ENCODE peak calls at places on chromosomes 12 and 14, in nine cellular contexts. B, N, Y, E, X, Z, W, F and M are unnamed samples. For H3K4me1, the result is how much of the 10 kb centered on the place peaks cover.

GRCh38 chr14:69133206-69134125 is 19.5 kb downstream of the DCAF5 start:
- DNase-seq in Y (peak), X (no peak), B (no peak), E (no peak), F (peak), W (no peak), Z (no peak), N (no peak), M (no peak)

GRCh38 chr12:80320121-80320678 is 123.8 kb upstream of the PTPRQ start:
- DNase-seq in N (no peak), F (no peak), B (no peak), X (no peak), E (no peak), W (no peak), Z (no peak), Y (no peak), M (no peak)

GRCh38 chr12:102948941-102949352 is 8.5 kb upstream of the ASCL1 start:
- DNase-seq in E (no peak), X (peak), Y (peak), N (no peak), Z (no peak), F (peak), W (peak), B (peak), M (peak)

GRCh38 chr14:68309121-68309520 is 483.7 kb downstream of the ZFP36L1 start:
- DNase-seq in N (no peak), Y (no peak), X (no peak), B (no peak), E (no peak), W (no peak), F (peak), Z (no peak), M (no peak)

GRCh38 chr12:124296916-124297351 is 2.0 kb downstream of the RFLNA start:
- DNase-seq in Z (peak), B (no peak), F (peak), Y (no peak), N (no peak), X (no peak), W (no peak), E (peak), M (no peak)

GRCh38 chr14:66074546-66074945 is 411.6 kb upstream of the CCDC196 start:
- DNase-seq in X (no peak), Z (no peak), F (no peak), E (no peak), Y (no peak), W (no peak), N (no peak), B (no peak), M (no peak)

GRCh38 chr12:82176016-82176415 is 182.2 kb downstream of the CCDC59 start:
- DNase-seq in Y (no peak), F (peak), E (no peak), B (no peak), Z (no peak), X (no peak), N (no peak), W (no peak), M (no peak)

GRCh38 chr12:119512772-119513497 is 80.6 kb upstream of the TMEM233 start:
- DNase-seq in W (peak), N (no peak), E (no peak), X (no peak), Y (no peak), F (peak), Z (no peak), B (no peak), M (no peak)

GRCh38 chr12:27709932-27710591 is 570 bp upstream of the MRPS35 start:
- DNase-seq in W (no peak), X (no peak), F (peak), B (peak), Y (peak), E (no peak), N (no peak), Z (peak), M (no peak)

GRCh38 chr12:16482726-16483125 is 123.2 kb downstream of the LMO3 start:
- DNase-seq in Z (no peak), Y (peak), X (no peak), B (no peak), W (no peak), E (no peak), F (peak), N (no peak), M (no peak)

GRCh38 chr12:48986720-48987291 is 8.7 kb downstream of the WNT1 start:
- DNase-seq in N (no peak), B (no peak), Z (no peak), W (no peak), Y (no peak), E (no peak), F (no peak), X (no peak), M (no peak)

GRCh38 chr12:16303939-16304338 is 26.5 kb upstream of the SLC15A5 start:
- DNase-seq in W (no peak), N (no peak), X (no peak), B (no peak), Y (no peak), E (no peak), Z (no peak), F (no peak), M (no peak)

GRCh38 chr12:95976416-95976832 is 19.7 kb downstream of the HAL start:
- DNase-seq in X (no peak), E (no peak), N (no peak), B (no peak), Y (peak), F (peak), Z (no peak), W (no peak), M (no peak)

GRCh38 chr14:29419736-29420135 is 507.9 kb downstream of the PRKD1 start:
- DNase-seq in Z (no peak), Y (no peak), B (no peak), E (no peak), X (no peak), W (no peak), N (no peak), F (no peak), M (no peak)

GRCh38 chr12:13099910-13100609 is 3.4 kb downstream of the GSG1 start:
- DNase-seq in W (no peak), Y (no peak), F (no peak), Z (no peak), X (no peak), N (no peak), E (no peak), B (no peak), M (no peak)

GRCh38 chr12:27821259-27821973 is 41.4 kb upstream of the MANSC4 start:
- DNase-seq in N (no peak), X (peak), F (peak), Z (peak), Y (peak), W (peak), E (no peak), B (no peak), M (peak)

GRCh38 chr12:113781415-113782198 is 184.5 kb downstream of the RBM19 start:
- DNase-seq in W (no peak), Y (peak), N (no peak), Z (no peak), B (no peak), X (no peak), F (peak), E (no peak), M (no peak)

GRCh38 chr14:39372656-39373055 is 59.6 kb downstream of the FBXO33 start:
- DNase-seq in E (no peak), Y (peak), N (no peak), B (no peak), W (no peak), F (peak), X (no peak), Z (no peak), M (no peak)

GRCh38 chr12:43964966-43965365 is 129.1 kb downstream of the TMEM117 start:
- DNase-seq in N (no peak), E (no peak), F (peak), Z (no peak), X (no peak), Y (peak), B (no peak), W (no peak), M (no peak)

GRCh38 chr14:80930836-80931389 is 10.6 kb downstream of the CEP128 start:
- DNase-seq in N (no peak), W (peak), E (no peak), F (peak), Y (peak), X (no peak), Z (no peak), B (no peak), M (peak)

GRCh38 chr12:29517265-29517664 is 19.8 kb upstream of the OVCH1 start:
- DNase-seq in N (no peak), Y (no peak), X (no peak), F (no peak), W (no peak), Z (peak), E (no peak), B (no peak), M (no peak)

GRCh38 chr14:103652806-103653205 is 23.8 kb downstream of the KLC1 start:
- DNase-seq in N (no peak), X (no peak), E (no peak), Z (no peak), F (no peak), B (no peak), Y (no peak), W (no peak), M (no peak)

GRCh38 chr12:58066296-58066695 is 124.9 kb downstream of the ATP23 start:
- DNase-seq in N (no peak), X (no peak), W (no peak), Y (no peak), B (no peak), Z (no peak), F (no peak), E (no peak), M (no peak)

GRCh38 chr14:36518586-36519430 is 1.2 kb downstream of the NKX2-1 start:
- DNase-seq in B (no peak), X (no peak), Y (no peak), N (no peak), Z (no peak), W (no peak), F (no peak), E (no peak), M (no peak)

GRCh38 chr12:89883630-89884364 is 175.2 kb upstream of the ATP2B1 start:
- DNase-seq in F (peak), W (no peak), Y (peak), N (no peak), X (no peak), E (no peak), Z (no peak), B (no peak), M (no peak)

GRCh38 chr12:27549231-27549800 is 25.3 kb downstream of the PPFIBP1 start:
- DNase-seq in F (peak), B (no peak), N (no peak), Z (no peak), E (no peak), X (no peak), W (no peak), Y (peak), M (no peak)

GRCh38 chr12:42482820-42483533 is 106.6 kb downstream of the PRICKLE1 start:
- DNase-seq in F (peak), E (peak), Y (peak), Z (peak), X (peak), N (peak), B (peak), W (no peak), M (peak)

GRCh38 chr14:68864301-68864810 is 71.5 kb upstream of the ZFP36L1 start:
- DNase-seq in Y (no peak), Z (no peak), F (peak), E (no peak), N (no peak), W (no peak), X (no peak), B (no peak), M (no peak)

GRCh38 chr12:19205120-19205519 is 75.6 kb downstream of the PLEKHA5 start:
- DNase-seq in W (no peak), F (peak), E (no peak), Z (no peak), N (no peak), X (no peak), B (no peak), Y (no peak), M (no peak)

GRCh38 chr12:111298583-111299436 is 70.1 kb downstream of the PHETA1 start:
- DNase-seq in N (peak), W (peak), X (peak), F (peak), E (no peak), B (peak), Y (peak), Z (peak), M (peak)

GRCh38 chr12:17992002-17992656 is 97.9 kb downstream of the RERGL start:
- DNase-seq in Y (peak), B (no peak), N (no peak), Z (no peak), X (no peak), E (no peak), F (peak), W (peak), M (no peak)

GRCh38 chr14:60648169-60648933 is 926 bp downstream of the SIX1 start:
- DNase-seq in F (peak), Y (peak), W (no peak), B (no peak), X (no peak), N (no peak), Z (no peak), E (no peak), M (no peak)

GRCh38 chr12:9674226-9674590 is 4.7 kb downstream of the CLEC2D start:
- DNase-seq in Y (no peak), B (no peak), Z (no peak), F (no peak), X (no peak), E (no peak), W (peak), N (no peak), M (peak)

GRCh38 chr12:26122681-26123481 is 2.0 kb downstream of the BHLHE41 start:
- DNase-seq in X (peak), B (peak), Z (peak), F (peak), N (no peak), Y (peak), E (peak), W (no peak), M (no peak)

GRCh38 chr14:78340250-78340649 is 170.1 kb downstream of the NRXN3 start:
- DNase-seq in W (no peak), N (no peak), E (no peak), Y (no peak), F (no peak), Z (no peak), X (no peak), B (no peak), M (no peak)

GRCh38 chr12:58009355-58009754 is 68.0 kb downstream of the ATP23 start:
- DNase-seq in W (no peak), Y (no peak), X (no peak), Z (no peak), E (no peak), F (peak), N (no peak), B (no peak), M (no peak)

GRCh38 chr12:95304673-95305198 is 87.1 kb downstream of the VEZT start:
- DNase-seq in N (no peak), F (peak), Y (peak), X (no peak), E (no peak), Z (no peak), B (no peak), W (no peak), M (no peak)

GRCh38 chr14:37466003-37466622 is 128.9 kb downstream of the FOXA1 start:
- DNase-seq in W (no peak), Y (no peak), B (no peak), X (no peak), N (no peak), E (no peak), Z (no peak), F (no peak), M (no peak)

GRCh38 chr14:32492482-32492881 is 163.4 kb downstream of the AKAP6 start:
- DNase-seq in Z (no peak), W (no peak), X (no peak), F (no peak), Y (no peak), E (no peak), N (no peak), B (no peak), M (no peak)

GRCh38 chr12:16112151-16112550 is 165.3 kb downstream of the SLC15A5 start:
- DNase-seq in X (no peak), B (no peak), W (no peak), E (no peak), N (no peak), F (no peak), Z (no peak), Y (no peak), M (no peak)

GRCh38 chr12:130702966-130703732 is 12.9 kb downstream of the RIMBP2 start:
- DNase-seq in N (no peak), Z (no peak), W (peak), Y (no peak), X (no peak), E (no peak), F (no peak), B (peak), M (no peak)
- H3K4me1 ChIP-seq in N (under half), Z (under half), W (under half), Y (under half), X (under half), E (under half), F (under half), B (under half), M (under half)

DNA sequence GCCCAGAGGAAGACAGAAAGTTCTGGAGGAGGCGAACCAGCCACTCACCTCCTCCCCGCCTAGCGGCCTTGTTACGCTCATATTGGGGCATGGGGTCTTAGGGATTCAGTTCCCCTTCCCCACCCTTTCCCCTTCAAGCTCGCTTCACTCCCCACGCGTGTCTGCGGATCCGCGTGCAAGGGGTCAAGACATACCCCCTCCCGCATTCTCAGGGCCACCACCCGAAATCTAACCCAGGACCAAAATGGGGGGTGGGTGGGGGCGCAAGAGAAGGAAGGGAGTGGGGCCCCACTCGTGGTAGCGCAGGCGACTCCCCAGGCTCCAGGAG is 576 bp upstream of the RFX4 start:
- DNase-seq in B (no peak), E (no peak), N (no peak), Y (no peak), W (no peak), X (no peak), F (no peak), Z (no peak), M (no peak)
- H3K4me1 ChIP-seq in B (under half), E (under half), N (under half), Y (under half), W (under half), X (half or more), F (under half), Z (under half), M (under half)

GRCh38 chr12:6326316-6326959 is 15.4 kb downstream of the TNFRSF1A start:
- DNase-seq in W (peak), Y (peak), Z (no peak), B (no peak), N (peak), X (peak), E (no peak), F (peak), M (no peak)

GRCh38 chr12:6328945-6329692 is 12.8 kb downstream of the TNFRSF1A start:
- DNase-seq in N (no peak), B (no peak), Z (no peak), F (no peak), E (no peak), X (no peak), Y (no peak), W (no peak), M (no peak)

GRCh38 chr12:6327159-6327558 is 14.7 kb downstream of the TNFRSF1A start:
- DNase-seq in B (no peak), X (no peak), E (no peak), Y (no peak), W (no peak), F (no peak), Z (no peak), N (no peak), M (no peak)

GRCh38 chr12:6328045-6328779 is 13.7 kb downstream of the TNFRSF1A start:
- DNase-seq in X (no peak), Z (no peak), E (no peak), B (no peak), W (no peak), N (no peak), Y (no peak), F (no peak), M (no peak)

GRCh38 chr12:6327591-6328041 is 14.3 kb downstream of the TNFRSF1A start:
- DNase-seq in W (no peak), N (no peak), X (no peak), Y (no peak), B (no peak), Z (no peak), F (no peak), E (no peak), M (no peak)
- H3K4me1 ChIP-seq in W (under half), N (under half), X (half or more), Y (under half), B (under half), Z (under half), F (under half), E (half or more), M (under half)

GRCh38 chr14:95540236-95540635 is 5.4 kb downstream of the GLRX5 start:
- DNase-seq in W (no peak), E (no peak), Z (no peak), Y (no peak), X (no peak), F (no peak), B (no peak), N (no peak), M (no peak)
- H3K4me1 ChIP-seq in W (under half), E (under half), Z (under half), Y (under half), X (under half), F (under half), B (under half), N (under half), M (under half)

GRCh38 chr12:122943196-122943595 is 23.1 kb downstream of the ABCB9 start:
- DNase-seq in Y (peak), X (no peak), N (no peak), W (no peak), E (no peak), F (peak), B (no peak), Z (no peak), M (no peak)

GRCh38 chr12:122945047-122945592 is 21.1 kb downstream of the ABCB9 start:
- DNase-seq in E (no peak), X (no peak), W (no peak), Y (no peak), F (peak), N (no peak), B (no peak), Z (no peak), M (no peak)

GRCh38 chr12:122944588-122944987 is 21.7 kb downstream of the ABCB9 start:
- DNase-seq in B (no peak), E (no peak), N (no peak), W (no peak), Z (peak), F (peak), X (peak), Y (peak), M (no peak)

GRCh38 chr12:122939151-122939550 is 27.1 kb downstream of the ABCB9 start:
- DNase-seq in Z (no peak), Y (no peak), W (no peak), X (no peak), B (no peak), E (no peak), F (no peak), N (no peak), M (no peak)

GRCh38 chr12:122942609-122943008 is 23.7 kb downstream of the ABCB9 start:
- DNase-seq in Z (no peak), W (no peak), B (no peak), E (no peak), N (no peak), F (no peak), Y (peak), X (no peak), M (no peak)
- H3K4me1 ChIP-seq in Z (under half), W (under half), B (under half), E (half or more), N (under half), F (under half), Y (under half), X (under half), M (under half)

GRCh38 chr14:75158843-75159614 is 17.4 kb downstream of the TMED10 start:
- DNase-seq in E (no peak), N (no peak), Y (peak), Z (no peak), F (no peak), X (no peak), B (no peak), W (no peak), M (no peak)

GRCh38 chr14:75164809-75165208 is 11.6 kb downstream of the TMED10 start:
- DNase-seq in F (no peak), B (no peak), Z (no peak), Y (no peak), X (no peak), W (no peak), N (no peak), E (no peak), M (no peak)

GRCh38 chr14:75165586-75166391 is 10.6 kb downstream of the TMED10 start:
- DNase-seq in E (no peak), F (no peak), Y (no peak), X (no peak), B (no peak), N (no peak), W (no peak), Z (no peak), M (no peak)

GRCh38 chr14:75163677-75164076 is 12.7 kb downstream of the TMED10 start:
- DNase-seq in Z (no peak), E (no peak), B (no peak), Y (no peak), W (no peak), X (no peak), N (no peak), F (no peak), M (no peak)

GRCh38 chr14:75162631-75163030 is 13.8 kb downstream of the TMED10 start:
- DNase-seq in N (no peak), Z (no peak), F (no peak), W (no peak), B (no peak), Y (no peak), E (no peak), X (no peak), M (no peak)
- H3K4me1 ChIP-seq in N (under half), Z (under half), F (under half), W (under half), B (under half), Y (under half), E (under half), X (half or more), M (under half)

GRCh38 chr12:87280893-87281292 is 748.3 kb downstream of the C12orf50 start:
- DNase-seq in F (no peak), E (no peak), X (no peak), Z (no peak), W (no peak), B (no peak), Y (no peak), N (no peak), M (no peak)
- H3K4me1 ChIP-seq in F (under half), E (under half), X (under half), Z (under half), W (under half), B (under half), Y (under half), N (under half), M (under half)

DNA sequence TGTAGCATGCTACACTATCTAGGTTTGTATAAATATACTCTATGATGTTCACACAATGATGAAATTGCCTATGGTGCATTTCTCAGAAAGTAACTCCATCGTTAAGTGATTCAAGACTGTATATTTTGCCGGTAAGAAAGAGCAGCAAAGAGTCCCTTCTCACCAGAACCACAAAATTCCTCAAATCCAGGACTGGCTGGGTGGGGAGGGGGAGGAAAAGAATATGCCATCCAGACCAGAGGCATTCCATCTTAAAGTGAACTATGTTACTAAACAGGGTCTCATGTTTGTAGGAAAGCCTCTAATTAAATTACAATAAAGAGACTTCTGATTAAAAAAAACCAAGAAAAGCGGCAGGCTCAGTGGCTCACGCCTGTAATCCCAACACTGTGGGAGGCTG is 11.5 kb downstream of the UBE2N start:
- DNase-seq in X (no peak), E (no peak), B (no peak), F (no peak), Z (no peak), Y (no peak), N (no peak), W (no peak), M (no peak)
- H3K4me1 ChIP-seq in X (half or more), E (half or more), B (under half), F (under half), Z (under half), Y (under half), N (under half), W (under half), M (half or more)